ENCODE peak calls at places on chromosomes 13 and 19, in four cellular contexts. V is fibroblast of lung, G is cardiac muscle cell, X is neural progenitor cell. A is an unnamed sample.

GRCh38 chr13:96052655-96053002 is 572 bp downstream of the UGGT2 start:
- DNase-seq in V (peak), G (peak), X (no peak), A (peak)

GRCh38 chr13:48318714-48319457 is 15.3 kb downstream of the RB1 start:
- DNase-seq in V (no peak), G (peak), X (no peak), A (no peak)

GRCh38 chr13:112968380-112968909 is 569 bp upstream of the MCF2L start:
- DNase-seq in V (no peak), G (no peak), X (peak), A (peak)

GRCh38 chr13:104773775-104774174 is 1707.6 kb upstream of the SLC10A2 start:
- DNase-seq in V (peak), G (peak), X (peak), A (peak)

GRCh38 chr19:51660975-51661600 is 14.5 kb upstream of the SIGLEC14 start:
- DNase-seq in V (peak), G (peak), X (peak), A (peak)

GRCh38 chr19:17943284-17944221 is 10.7 kb downstream of the CCDC124 start:
- DNase-seq in V (no peak), G (no peak), X (no peak), A (no peak)

GRCh38 chr19:38729653-38730469 is 14.4 kb downstream of the CAPN12 start:
- DNase-seq in V (peak), G (peak), X (peak), A (peak)

GRCh38 chr19:39516270-39516669 is 1.3 kb downstream of the SELENOV start:
- DNase-seq in V (no peak), G (no peak), X (no peak), A (no peak)

GRCh38 chr19:45100797-45101196 is 7.8 kb downstream of the PPP1R37 start:
- DNase-seq in V (peak), G (no peak), X (no peak), A (no peak)

GRCh38 chr13:20053016-20053415 is 94.5 kb downstream of the ZMYM2 start:
- DNase-seq in V (no peak), G (peak), X (no peak), A (no peak)

GRCh38 chr19:1746401-1747284 is 6.7 kb upstream of the ONECUT3 start:
- DNase-seq in V (no peak), G (peak), X (no peak), A (peak)

GRCh38 chr19:38224014-38224862 is at the start of gene DPF1:
- DNase-seq in V (peak), G (peak), X (peak), A (peak)

GRCh38 chr19:48698046-48698445 is 2.3 kb downstream of the FUT2 start:
- DNase-seq in V (peak), G (peak), X (no peak), A (no peak)

GRCh38 chr13:106464076-106464475 is 71.4 kb downstream of the EFNB2 start:
- DNase-seq in V (peak), G (peak), X (no peak), A (no peak)

GRCh38 chr13:26787961-26788360 is 27.4 kb upstream of the GPR12 start:
- DNase-seq in V (no peak), G (no peak), X (no peak), A (no peak)

GRCh38 chr13:36919206-36919832 is 719 bp downstream of the SMAD9 start:
- DNase-seq in V (peak), G (peak), X (peak), A (peak)

GRCh38 chr13:113636266-113636963 is 21.6 kb downstream of the ATP4B start:
- DNase-seq in V (no peak), G (no peak), X (no peak), A (no peak)

DNA sequence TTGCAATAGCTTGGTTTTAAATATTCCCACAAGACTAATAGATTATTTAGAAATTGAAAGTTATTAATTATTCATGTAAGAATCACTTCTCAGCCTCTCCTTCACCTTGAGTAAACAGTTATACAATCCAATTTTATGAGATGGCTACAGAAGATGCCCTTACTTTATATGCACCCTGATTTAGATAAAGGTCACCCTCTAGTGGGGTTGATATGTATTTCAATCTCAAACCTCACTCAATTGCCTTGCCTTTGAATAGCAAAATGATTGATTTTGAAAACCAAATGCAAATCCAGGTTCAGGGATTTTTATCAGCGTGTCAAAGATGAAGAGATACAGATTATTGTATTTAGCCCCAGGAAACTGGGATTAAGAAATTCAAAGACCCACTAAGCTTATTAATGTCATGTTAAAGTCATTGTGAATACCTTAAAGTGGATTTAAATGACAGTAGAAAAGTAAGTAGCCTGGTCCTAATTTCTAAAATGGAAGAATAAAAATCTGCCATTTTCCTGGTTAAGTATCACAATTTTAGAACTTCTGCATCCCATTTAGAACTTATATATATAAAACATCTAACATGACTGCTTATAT is 305.1 kb downstream of the ITGBL1 start:
- DNase-seq in V (peak), G (peak), X (peak), A (peak)
- TF ChIP-seq CTCF in V (peak), G (peak), X (peak), A (peak)

GRCh38 chr19:42176990-42177685 is 40.3 kb downstream of the DEDD2 start:
- DNase-seq in V (peak), G (peak), X (peak), A (peak)
- TF ChIP-seq CTCF in V (peak), G (peak), X (peak), A (peak)

GRCh38 chr19:19217110-19217509 is 5.4 kb downstream of the NCAN start:
- DNase-seq in V (peak), G (no peak), X (no peak), A (no peak)
- TF ChIP-seq CTCF in V (no peak), G (no peak), X (peak), A (no peak)

GRCh38 chr13:23722726-23723453 is 152.7 kb downstream of the TNFRSF19 start:
- DNase-seq in V (no peak), G (no peak), X (no peak), A (no peak)

GRCh38 chr13:23725922-23726321 is 155.7 kb downstream of the TNFRSF19 start:
- DNase-seq in V (peak), G (peak), X (no peak), A (no peak)

GRCh38 chr13:23718916-23719470 is 148.8 kb downstream of the TNFRSF19 start:
- DNase-seq in V (peak), G (no peak), X (no peak), A (no peak)

GRCh38 chr13:23724196-23724970 is 154.2 kb downstream of the TNFRSF19 start:
- DNase-seq in V (no peak), G (no peak), X (no peak), A (no peak)

GRCh38 chr13:23723463-23723862 is 153.3 kb downstream of the TNFRSF19 start:
- DNase-seq in V (peak), G (peak), X (no peak), A (no peak)
- TF ChIP-seq CTCF in V (peak), G (no peak), X (no peak), A (no peak)

GRCh38 chr19:16036397-16036925 is 39.8 kb upstream of the TPM4 start:
- DNase-seq in V (no peak), G (no peak), X (no peak), A (no peak)
- TF ChIP-seq CTCF in V (no peak), G (no peak), X (no peak), A (no peak)

DNA sequence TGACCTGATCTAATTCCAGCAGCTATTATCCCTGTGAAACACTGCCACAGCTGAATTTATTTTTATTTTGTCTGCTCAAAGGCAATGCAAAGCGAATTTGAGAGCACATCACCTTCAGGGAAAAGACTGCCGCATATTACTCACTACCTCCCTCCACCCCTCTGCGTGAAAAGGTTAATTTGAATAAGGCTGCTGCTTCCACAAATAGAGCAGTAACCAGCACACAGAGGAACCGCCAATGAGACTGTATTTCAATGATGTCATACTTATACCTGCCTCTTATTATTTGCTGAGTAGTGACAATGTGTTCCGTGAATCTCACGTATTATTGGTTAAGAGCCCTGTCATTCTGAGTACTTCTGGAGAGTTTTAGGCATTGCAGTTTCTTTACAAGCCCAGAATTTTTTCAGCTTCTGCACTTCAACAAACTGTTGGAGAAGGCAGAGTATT is 156.1 kb upstream of the KLF12 start:
- DNase-seq in V (peak), G (peak), X (peak), A (peak)
- TF ChIP-seq CTCF in V (no peak), G (peak), X (no peak), A (no peak)

GRCh38 chr13:102940143-102940542 is 94.3 kb downstream of the ERCC5 start:
- DNase-seq in V (no peak), G (no peak), X (no peak), A (no peak)
- TF ChIP-seq CTCF in V (no peak), G (no peak), X (peak), A (no peak)